ENCODE peak calls at places on chromosome 20, in seven cellular contexts. X is GM23338, A is brain microvascular endothelial cell, O is Calu3, U is A549, N is IMR-90, G is AG09319. C is an unnamed sample.

GRCh38 chr20:20367681-20368413 is at the start of gene INSM1:
- DNase-seq in A (no peak), X (peak; percentile 75), U (no peak), N (no peak), G (no peak), O (no peak), C (no peak)

GRCh38 chr20:35820715-35821114 is 48.9 kb downstream of the PHF20 start:
- DNase-seq in U (no peak), N (peak; percentile 52), O (no peak), G (no peak), A (peak; percentile 30), X (no peak), C (no peak)

GRCh38 chr20:56987992-56988391 is 278.4 kb downstream of the BMP7 start:
- DNase-seq in U (no peak), A (peak; percentile 71), G (no peak), N (no peak), X (no peak), O (no peak), C (no peak)

GRCh38 chr20:32680544-32681174 is 6.9 kb upstream of the C20orf203 start:
- DNase-seq in U (no peak), O (no peak), N (no peak), A (no peak), X (peak; percentile 52), G (no peak), C (no peak)

GRCh38 chr20:48181536-48181935 is 396.3 kb upstream of the SULF2 start:
- DNase-seq in U (no peak), O (no peak), A (no peak), X (no peak), N (no peak), G (no peak), C (no peak)

GRCh38 chr20:2005359-2005758 is 11.5 kb upstream of the PDYN start:
- DNase-seq in X (no peak), A (no peak), G (no peak), O (no peak), U (no peak), N (peak; percentile 8), C (no peak)

GRCh38 chr20:36314734-36315544 is 8.8 kb downstream of the DLGAP4 start:
- DNase-seq in N (no peak), X (no peak), G (no peak), O (no peak), U (no peak), A (no peak), C (no peak)

GRCh38 chr20:49132995-49133451 is 55.1 kb downstream of the STAU1 start:
- DNase-seq in O (peak; percentile 62), X (peak; percentile 79), G (peak; percentile 53), A (peak; percentile 45), U (peak; percentile 57), N (peak; percentile 79), C (peak; percentile 24)

GRCh38 chr20:9919271-9920014 is 80.6 kb upstream of the PAK5 start:
- DNase-seq in G (no peak), A (no peak), X (no peak), O (no peak), N (no peak), U (no peak), C (no peak)

GRCh38 chr20:49391404-49392245 is 90.8 kb downstream of the KCNB1 start:
- DNase-seq in N (no peak), A (no peak), O (no peak), G (no peak), U (no peak), X (no peak), C (no peak)

GRCh38 chr20:35547319-35547718 is 5.4 kb downstream of the ERGIC3 start:
- DNase-seq in X (no peak), U (no peak), G (no peak), O (no peak), A (no peak), N (no peak), C (no peak)

GRCh38 chr20:3323398-3323797 is 84.1 kb downstream of the DNAAF9 start:
- DNase-seq in X (no peak), O (peak; percentile 1), A (no peak), U (no peak), N (no peak), G (no peak), C (no peak)

GRCh38 chr20:3162080-3162611 is 2.5 kb upstream of the FASTKD5 start:
- DNase-seq in X (peak; percentile 49), U (no peak), A (no peak), O (no peak), N (no peak), G (no peak), C (no peak)

GRCh38 chr20:3550857-3551256 is 80.0 kb downstream of the ATRN start:
- DNase-seq in X (no peak), O (no peak), N (no peak), A (no peak), G (no peak), U (no peak), C (no peak)

GRCh38 chr20:47172579-47172978 is 183.9 kb downstream of the ZMYND8 start:
- DNase-seq in U (no peak), O (no peak), A (no peak), G (no peak), X (no peak), N (no peak), C (no peak)

GRCh38 chr20:33419140-33419974 is 18.0 kb upstream of the CDK5RAP1 start:
- DNase-seq in U (no peak), X (no peak), G (no peak), O (no peak), N (peak; percentile 49), A (peak; percentile 43), C (no peak)

GRCh38 chr20:35215066-35215956 is 11.2 kb upstream of the MMP24 start:
- DNase-seq in X (no peak), U (peak; percentile 74), O (peak; percentile 62), N (peak; percentile 79), G (no peak), A (no peak), C (no peak)

GRCh38 chr20:13212750-13213149 is 8.3 kb upstream of the ISM1 start:
- DNase-seq in O (no peak), G (no peak), N (no peak), A (no peak), X (no peak), U (no peak), C (peak; percentile 63)

GRCh38 chr20:53362736-53363135 is 230.9 kb downstream of the ZNF217 start:
- DNase-seq in G (no peak), N (no peak), A (no peak), U (no peak), O (no peak), X (no peak), C (no peak)

DNA sequence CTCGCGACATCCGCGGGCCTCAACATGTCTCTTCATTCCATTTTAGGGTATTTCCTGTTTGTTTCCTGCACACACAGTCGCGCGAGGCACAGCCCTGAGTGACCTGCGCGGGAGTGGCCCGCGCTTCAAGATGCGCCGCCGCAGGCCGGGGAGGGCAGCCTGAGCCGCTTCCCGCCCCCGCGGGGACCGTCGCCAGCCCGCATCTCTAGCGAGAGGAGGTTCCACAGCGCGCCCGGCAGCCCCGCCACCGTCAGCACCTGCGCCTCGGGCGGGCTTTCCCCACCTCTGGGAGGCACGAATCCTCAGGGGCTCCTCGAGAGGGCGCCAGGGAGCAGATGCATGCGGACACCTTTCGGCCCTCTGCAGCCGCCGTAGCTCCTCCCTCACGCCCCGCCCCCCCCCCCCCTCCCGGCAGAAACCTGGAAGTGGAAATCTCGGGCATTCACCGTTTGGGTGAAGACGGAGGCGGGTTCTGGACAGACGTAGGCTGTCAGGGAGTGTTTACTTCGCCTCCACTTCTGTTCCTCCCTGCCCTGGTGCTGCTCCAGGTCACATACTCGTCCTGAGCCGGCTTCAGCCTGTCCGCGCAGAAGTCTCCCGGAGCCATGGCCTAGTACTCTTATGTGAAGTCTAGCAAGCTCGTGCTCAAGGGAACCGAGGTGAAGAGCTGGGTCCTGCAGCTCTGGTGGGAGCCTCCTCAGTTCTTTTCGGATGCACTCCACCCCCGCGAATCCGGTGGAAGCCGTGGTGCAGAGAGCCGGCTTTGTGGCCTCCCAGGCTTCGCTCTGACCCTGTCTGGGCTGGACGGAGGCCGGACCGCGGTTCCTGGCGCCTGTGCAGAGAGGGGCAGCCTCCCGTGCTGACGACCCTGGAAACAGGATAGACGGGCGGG is 880.5 kb upstream of the DEFB115 start:
- DNase-seq in N (peak; percentile 79), O (peak; percentile 98), U (peak; percentile 67), G (peak; percentile 44), A (peak; percentile 53), X (peak; percentile 84), C (peak; percentile 13)
- TF ChIP-seq CTCF in N (peak; percentile 61), O (peak; percentile 96), U (peak; percentile 56), G (peak; percentile 57), A (peak; percentile 68), X (peak; percentile 39), C (peak; percentile 79)

GRCh38 chr20:17584684-17585083 is 14.8 kb downstream of the DSTN start:
- DNase-seq in X (no peak), U (no peak), O (no peak), A (no peak), N (peak; percentile 50), G (no peak), C (no peak)
- TF ChIP-seq CTCF in X (no peak), U (no peak), O (no peak), A (no peak), N (no peak), G (no peak), C (no peak)

GRCh38 chr20:11270566-11270965 is 596.8 kb upstream of the JAG1 start:
- DNase-seq in O (no peak), N (no peak), G (no peak), A (no peak), U (no peak), X (peak; percentile 20), C (no peak)

GRCh38 chr20:11271319-11271718 is 597.5 kb upstream of the JAG1 start:
- DNase-seq in U (peak; percentile 44), G (no peak), O (peak; percentile 48), N (no peak), A (no peak), X (peak; percentile 84), C (no peak)

GRCh38 chr20:11266571-11266970 is 592.8 kb upstream of the JAG1 start:
- DNase-seq in G (no peak), A (no peak), X (no peak), N (peak; percentile 4), O (peak; percentile 45), U (no peak), C (no peak)

GRCh38 chr20:11267762-11268335 is 594.0 kb upstream of the JAG1 start:
- DNase-seq in A (peak; percentile 22), U (no peak), G (no peak), O (no peak), N (no peak), X (no peak), C (no peak)

DNA sequence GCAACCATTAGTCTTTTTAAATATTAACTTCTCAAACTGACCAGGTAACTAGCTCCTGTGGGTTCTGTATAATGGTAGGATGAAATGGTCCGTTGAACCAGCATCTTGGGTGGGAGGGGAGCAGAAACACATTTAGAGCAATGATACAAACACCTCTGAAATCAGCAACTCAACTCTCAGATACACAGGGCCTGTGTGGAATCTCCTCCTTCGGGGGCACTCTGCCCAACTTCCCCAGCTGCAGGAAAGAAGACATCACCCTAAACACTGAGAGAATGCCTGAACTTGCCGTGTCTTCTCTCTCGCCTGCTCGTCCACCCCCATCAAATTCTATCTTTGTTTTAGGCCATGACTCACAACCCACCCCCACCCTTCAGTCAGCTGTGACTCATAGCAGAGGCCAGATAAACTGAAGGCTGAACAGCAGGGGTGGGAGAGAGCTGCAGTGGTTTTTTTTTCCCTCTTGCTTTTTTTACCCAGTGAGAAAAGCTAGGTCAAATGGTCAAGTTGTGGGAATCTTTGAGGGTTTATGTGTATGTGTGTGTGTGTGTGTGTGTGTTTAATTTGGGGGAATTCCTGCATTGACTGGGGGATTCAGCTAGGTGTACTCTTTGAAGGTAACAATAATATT is 593.4 kb upstream of the JAG1 start:
- DNase-seq in O (peak; percentile 52), N (peak; percentile 98), U (peak; percentile 97), G (peak; percentile 72), A (peak; percentile 95), X (peak; percentile 46), C (peak; percentile 74)
- TF ChIP-seq CTCF in O (no peak), N (peak; percentile 20), U (no peak), G (peak; percentile 9), A (peak; percentile 38), X (no peak), C (peak; percentile 37)

GRCh38 chr20:24917797-24918578 is 31.1 kb upstream of the CST7 start:
- DNase-seq in U (peak; percentile 80), N (peak; percentile 58), A (peak; percentile 61), O (peak; percentile 19), G (peak; percentile 27), X (peak; percentile 92), C (no peak)
- TF ChIP-seq CTCF in U (peak; percentile 88), N (peak; percentile 92), A (peak; percentile 91), O (peak; percentile 23), G (peak; percentile 86), X (peak; percentile 80), C (peak; percentile 87)